ENCODE peak calls at places on chromosomes 2 and 18, in nine cellular contexts. H is heart right ventricle, X is upper lobe of left lung, N is colonic mucosa, J is A549, U is PC-3, D is neural progenitor cell, Q is body of pancreas, I is heart left ventricle. C is an unnamed sample. For H3K9me3, the result is how much of the 10 kb centered on the place peaks cover.

GRCh38 chr18:8357320-8357719 is 251.9 kb upstream of the RAB12 start:
- DNase-seq in Q (no peak), X (no peak), I (no peak), J (no peak), N (no peak), D (no peak), U (no peak), H (no peak), C (no peak)

GRCh38 chr2:229921101-229921891 is 513 bp downstream of the TRIP12 start:
- DNase-seq in Q (peak), X (no peak), N (peak), J (peak), D (peak), H (peak), I (peak), U (peak), C (peak)

GRCh38 chr18:36303203-36303844 is 5.8 kb downstream of the FHOD3 start:
- DNase-seq in H (no peak), I (no peak), U (no peak), X (no peak), N (no peak), D (no peak), J (no peak), Q (no peak), C (no peak)

GRCh38 chr2:170966648-170967396 is 37.8 kb downstream of the GORASP2 start:
- DNase-seq in X (peak), D (peak), H (no peak), N (no peak), Q (no peak), J (peak), U (peak), I (no peak), C (peak)

GRCh38 chr2:64144057-64145013 is at the start of gene PELI1:
- DNase-seq in I (peak), H (peak), X (peak), U (peak), N (peak), J (peak), Q (peak), D (peak), C (peak)

GRCh38 chr2:154425999-154426398 is 272.5 kb upstream of the KCNJ3 start:
- DNase-seq in J (no peak), D (no peak), U (no peak), N (no peak), H (peak), I (peak), Q (peak), X (no peak), C (peak)

GRCh38 chr2:160221391-160222276 is 21.6 kb upstream of the ITGB6 start:
- DNase-seq in U (peak), J (peak), Q (peak), H (peak), N (peak), X (peak), I (peak), D (no peak), C (peak)

GRCh38 chr2:164542584-164543021 is 78.7 kb downstream of the GRB14 start:
- DNase-seq in X (no peak), Q (no peak), U (peak), I (no peak), J (no peak), N (no peak), H (no peak), D (no peak), C (peak)

GRCh38 chr18:71223487-71223886 is 934.6 kb downstream of the SOCS6 start:
- DNase-seq in D (no peak), I (no peak), U (no peak), N (no peak), H (no peak), Q (no peak), X (no peak), J (no peak), C (no peak)
- H3K9me3 ChIP-seq in D (under half), I (under half), U (under half), N (under half), H (under half), Q (under half), X (under half), J (under half), C (under half)

GRCh38 chr2:29389686-29390085 is 274.5 kb downstream of the CLIP4 start:
- DNase-seq in J (no peak), I (no peak), U (no peak), D (no peak), X (no peak), H (no peak), Q (no peak), N (no peak), C (no peak)
- H3K9me3 ChIP-seq in J (under half), I (under half), U (under half), D (under half), X (under half), H (under half), Q (under half), N (under half), C (under half)

GRCh38 chr18:28768791-28769768 is 592.1 kb upstream of the CDH2 start:
- DNase-seq in N (no peak), U (no peak), D (no peak), J (no peak), I (peak), H (no peak), X (no peak), Q (no peak), C (no peak)
- H3K9me3 ChIP-seq in N (under half), U (under half), D (under half), J (under half), I (under half), H (under half), X (under half), Q (under half), C (under half)

GRCh38 chr2:14634223-14634884 is 1.8 kb downstream of the LRATD1 start:
- DNase-seq in I (peak), N (peak), X (peak), H (peak), D (peak), J (peak), U (peak), Q (peak), C (peak)

GRCh38 chr2:14633451-14634211 is 1.1 kb downstream of the LRATD1 start:
- DNase-seq in U (peak), Q (no peak), N (peak), J (no peak), I (peak), X (peak), D (peak), H (peak), C (no peak)

GRCh38 chr2:14633031-14633430 is 514 bp downstream of the LRATD1 start:
- DNase-seq in U (peak), X (peak), D (peak), I (no peak), N (peak), H (no peak), Q (peak), J (no peak), C (no peak)

GRCh38 chr2:14631676-14632075 is 841 bp upstream of the LRATD1 start:
- DNase-seq in I (no peak), D (no peak), U (no peak), J (no peak), Q (no peak), N (no peak), X (no peak), H (no peak), C (no peak)

DNA sequence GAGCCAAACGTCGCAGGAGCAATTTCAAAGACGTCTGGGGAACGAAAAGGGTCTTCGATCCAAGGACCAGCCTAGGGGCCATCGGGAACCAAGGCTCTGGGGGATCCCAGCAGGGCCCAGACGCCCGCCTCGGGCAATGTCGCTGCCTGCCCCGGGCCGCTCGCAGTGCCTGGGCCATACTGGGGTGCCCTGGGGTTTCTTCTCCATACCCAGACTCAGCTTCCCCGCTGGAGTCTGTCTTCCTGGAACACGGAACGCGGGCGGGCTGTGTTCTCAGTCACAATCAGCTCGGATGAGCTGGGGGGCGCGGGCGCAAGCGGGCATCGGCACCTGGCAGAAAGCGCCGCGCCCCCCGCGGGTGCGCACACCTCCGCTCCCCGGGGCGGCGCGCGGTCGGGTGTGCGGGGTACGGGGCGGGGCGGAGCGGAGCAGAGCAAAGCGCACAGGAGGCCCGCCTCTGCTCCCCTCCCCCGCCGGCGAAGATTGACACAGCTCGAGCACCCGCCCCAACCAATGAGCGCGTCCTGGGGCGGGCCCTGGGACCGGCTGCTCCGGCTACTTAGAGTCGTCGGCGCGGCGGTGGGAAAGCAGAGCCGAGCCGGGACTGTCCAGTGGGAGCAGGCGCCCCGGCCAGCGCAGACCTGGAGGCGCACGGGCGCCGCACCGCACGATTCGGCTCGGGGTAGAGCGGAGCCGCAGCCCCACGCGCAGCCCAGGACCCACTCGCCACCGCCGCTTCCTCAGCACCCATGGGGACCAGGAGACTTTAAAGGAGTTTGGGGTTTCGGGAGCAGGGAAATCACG is at the start of gene LRATD1:
- DNase-seq in X (peak), U (peak), J (peak), Q (peak), I (peak), D (peak), N (peak), H (peak), C (peak)
- H3K9me3 ChIP-seq in X (under half), U (under half), J (under half), Q (under half), I (under half), D (under half), N (under half), H (under half), C (under half)